ENCODE peak calls at places on chromosome 18, in six cellular contexts. E is mesendoderm; M is NCI-H2171 treated with DMSO at 0.1 percent for 48 hours; G is activated T-helper 1 cell treated with anti-CD3 and anti-CD28 coated beads, Interleukin-2, amount 50 U/mL, for 16 hours; H is activated T-cell treated with anti-CD3 and anti-CD28 coated beads for 24 hours; L is activated CD8-positive, alpha-beta T cell treated with anti-CD3 and anti-CD28 coated beads, Interleukin-2, amount 10 ng/mL, durations not matched to agents 7 days and 5 days. A is an unnamed sample.

GRCh38 chr18:32770181-32770650 is 2.6 kb downstream of the KLHL14 start:
- DNase-seq in M (no peak), L (no peak), E (no peak), H (no peak), G (no peak), A (no peak)

GRCh38 chr18:49565656-49566055 is 3.8 kb downstream of the LIPG start:
- DNase-seq in L (no peak), H (no peak), M (no peak), E (no peak), G (no peak), A (no peak)

GRCh38 chr18:73409242-73409641 is 541.5 kb upstream of the NETO1 start:
- DNase-seq in G (no peak), L (no peak), M (no peak), H (no peak), E (no peak), A (no peak)

GRCh38 chr18:48084858-48085257 is 154.4 kb upstream of the SMAD2 start:
- DNase-seq in L (no peak), G (no peak), E (no peak), H (no peak), M (no peak), A (no peak)

GRCh38 chr18:54790109-54790508 is 38.2 kb upstream of the RAB27B start:
- DNase-seq in L (no peak), M (no peak), E (no peak), H (no peak), G (no peak), A (no peak)

GRCh38 chr18:79208882-79209281 is 139.7 kb downstream of the ATP9B start:
- DNase-seq in M (no peak), L (no peak), G (no peak), E (no peak), H (no peak), A (no peak)

GRCh38 chr18:59993560-59993959 is 93.8 kb downstream of the PMAIP1 start:
- DNase-seq in M (no peak), G (no peak), H (no peak), E (no peak), L (no peak), A (no peak)

GRCh38 chr18:52287151-52287550 is 52.8 kb upstream of the DCC start:
- DNase-seq in E (peak), G (no peak), H (no peak), L (no peak), M (no peak), A (no peak)

GRCh38 chr18:7369006-7369405 is 138.1 kb downstream of the LRRC30 start:
- DNase-seq in L (no peak), M (peak), E (peak), H (no peak), G (no peak), A (no peak)

GRCh38 chr18:23585897-23586248 is 433 bp downstream of the NPC1 start:
- DNase-seq in L (no peak), M (no peak), G (no peak), H (no peak), E (no peak), A (no peak)

GRCh38 chr18:79321625-79322024 is 74.1 kb upstream of the NFATC1 start:
- DNase-seq in H (no peak), M (peak), E (no peak), G (no peak), L (no peak), A (no peak)

GRCh38 chr18:35005963-35006577 is 35.1 kb upstream of the MAPRE2 start:
- DNase-seq in E (peak), L (peak), M (peak), H (no peak), G (no peak), A (peak)

GRCh38 chr18:22286576-22286975 is 117.2 kb downstream of the GATA6 start:
- DNase-seq in G (no peak), E (no peak), L (no peak), H (no peak), M (no peak), A (no peak)

GRCh38 chr18:4351005-4351404 is 104.1 kb downstream of the DLGAP1 start:
- DNase-seq in L (no peak), H (no peak), M (no peak), G (no peak), E (no peak), A (no peak)

GRCh38 chr18:2164644-2165287 is 406.5 kb downstream of the METTL4 start:
- DNase-seq in G (no peak), H (no peak), M (no peak), E (no peak), L (no peak), A (no peak)

GRCh38 chr18:35854095-35854494 is 118.4 kb upstream of the RMP24 start:
- DNase-seq in G (no peak), E (no peak), M (no peak), L (no peak), H (no peak), A (no peak)

GRCh38 chr18:24818451-24818850 is 358.0 kb downstream of the HRH4 start:
- DNase-seq in E (no peak), G (no peak), L (no peak), M (peak), H (no peak), A (no peak)

GRCh38 chr18:58359226-58360019 is 269.5 kb downstream of the ALPK2 start:
- DNase-seq in H (no peak), L (no peak), M (no peak), E (no peak), G (no peak), A (no peak)

GRCh38 chr18:80179857-80180558 is 67.3 kb downstream of the PARD6G start:
- DNase-seq in L (no peak), E (no peak), H (no peak), G (no peak), M (peak), A (no peak)

GRCh38 chr18:34595673-34596072 is 114.4 kb upstream of the DTNA start:
- DNase-seq in H (no peak), E (peak), L (no peak), G (no peak), M (peak), A (no peak)

GRCh38 chr18:46113751-46114150 is 9.6 kb downstream of the HAUS1 start:
- DNase-seq in M (no peak), G (no peak), H (no peak), E (peak), L (no peak), A (no peak)

GRCh38 chr18:52392160-52392559 is 52.2 kb downstream of the DCC start:
- DNase-seq in G (no peak), L (no peak), M (peak), H (no peak), E (no peak), A (no peak)

GRCh38 chr18:13622751-13623150 is 103.6 kb downstream of the FAM210A start:
- DNase-seq in M (no peak), G (no peak), H (no peak), L (no peak), E (no peak), A (no peak)

GRCh38 chr18:57863706-57864105 is 60.6 kb upstream of the ATP8B1 start:
- DNase-seq in G (no peak), E (no peak), H (no peak), L (no peak), M (no peak), A (no peak)

GRCh38 chr18:50805732-50806131 is 14.1 kb downstream of the MRO start:
- DNase-seq in M (no peak), G (no peak), L (no peak), E (peak), H (no peak), A (peak)

GRCh38 chr18:65298422-65298821 is 452.4 kb upstream of the CDH7 start:
- DNase-seq in G (no peak), H (no peak), L (no peak), E (peak), M (no peak), A (no peak)

GRCh38 chr18:79796531-79797390 is 977 bp upstream of the KCNG2 start:
- DNase-seq in E (no peak), M (peak), G (no peak), L (no peak), H (no peak), A (no peak)

GRCh38 chr18:40380657-40381441 is 1574.2 kb upstream of the PIK3C3 start:
- DNase-seq in E (no peak), M (peak), L (no peak), G (no peak), H (no peak), A (no peak)

GRCh38 chr18:37565985-37566478 is 434 bp upstream of the CELF4 start:
- DNase-seq in L (no peak), G (no peak), E (peak), M (no peak), H (no peak), A (no peak)

GRCh38 chr18:74040008-74040407 is 107.6 kb downstream of the FBXO15 start:
- DNase-seq in M (no peak), L (no peak), H (no peak), E (no peak), G (no peak), A (no peak)

GRCh38 chr18:58496937-58497336 is 132.0 kb downstream of the ALPK2 start:
- DNase-seq in E (peak), M (no peak), G (no peak), L (no peak), H (no peak), A (no peak)

GRCh38 chr18:11689031-11689971 is at the start of gene GNAL:
- DNase-seq in E (peak), L (peak), M (peak), G (peak), H (peak), A (peak)

GRCh38 chr18:35183846-35184245 is 57.0 kb upstream of the ZNF397 start:
- DNase-seq in H (no peak), E (no peak), M (no peak), G (no peak), L (no peak), A (no peak)

GRCh38 chr18:31440787-31441186 is 6.8 kb upstream of the DSG3 start:
- DNase-seq in G (no peak), M (no peak), H (no peak), L (no peak), E (no peak), A (no peak)

GRCh38 chr18:41121116-41121826 is 833.8 kb upstream of the PIK3C3 start:
- DNase-seq in H (no peak), M (no peak), E (no peak), G (no peak), L (no peak), A (no peak)

GRCh38 chr18:2986150-2986865 is 26.6 kb downstream of the LPIN2 start:
- DNase-seq in H (no peak), G (no peak), M (no peak), E (no peak), L (no peak), A (no peak)

A was measured in HL-60.